ENCODE peak calls at places on chromosomes 6 and 20, in six cellular contexts. U is HCT116, W is SK-N-SH, I is H1, E is GM12878, V is HepG2. D is an unnamed sample.
A peak's percentile ranks its signal among the peaks of the same experiment; 100 is the strongest.

GRCh38 chr20:62301111-62301668 is 1.6 kb upstream of the ADRM1 start:
- DNase-seq in U (no peak), W (no peak), I (no peak), E (no peak), V (no peak), D (no peak)

GRCh38 chr20:56515657-56516381 is 8.7 kb upstream of the FAM209A start:
- DNase-seq in U (no peak), W (peak; percentile 17), I (no peak), E (no peak), V (no peak), D (peak; percentile 20)

GRCh38 chr6:35077006-35077712 is 64.0 kb downstream of the TCP11 start:
- DNase-seq in U (no peak), W (no peak), I (no peak), E (no peak), V (no peak), D (no peak)

GRCh38 chr6:42028234-42029061 is 21.9 kb upstream of the TAF8 start:
- DNase-seq in U (no peak), W (no peak), I (no peak), E (no peak), V (no peak), D (peak; percentile 62)

GRCh38 chr20:33686008-33686983 is at the start of gene E2F1:
- DNase-seq in U (peak; percentile 77), W (peak; percentile 99), I (no peak), E (peak; percentile 61), V (peak; percentile 94), D (peak; percentile 95)

GRCh38 chr6:15621203-15622044 is 41.4 kb downstream of the DTNBP1 start:
- DNase-seq in U (no peak), W (peak; percentile 52), I (no peak), E (peak; percentile 62), V (no peak), D (peak; percentile 20)

GRCh38 chr6:43093361-43094289 is 17.5 kb downstream of the PTK7 start:
- DNase-seq in U (no peak), W (no peak), I (no peak), E (no peak), V (peak; percentile 93), D (peak; percentile 57)

GRCh38 chr20:32506721-32507120 is 78.4 kb downstream of the NOL4L start:
- DNase-seq in U (no peak), W (no peak), I (no peak), E (no peak), V (no peak), D (no peak)

GRCh38 chr20:37075932-37076685 is 19.7 kb downstream of the RBL1 start:
- DNase-seq in U (no peak), W (no peak), I (no peak), E (no peak), V (no peak), D (no peak)

GRCh38 chr6:56947931-56948330 is 7.0 kb upstream of the BEND6 start:
- DNase-seq in U (no peak), W (no peak), I (no peak), E (no peak), V (no peak), D (no peak)

GRCh38 chr6:160055378-160055777 is 66.2 kb upstream of the SLC22A1 start:
- DNase-seq in U (no peak), W (no peak), I (no peak), E (no peak), V (no peak), D (no peak)
- TF ChIP-seq POLR2AphosphoS5 in U (no peak), W (no peak), I (no peak), E (no peak), V (no peak), D (no peak)

GRCh38 chr6:167893416-167893815 is 66.7 kb downstream of the AFDN start:
- DNase-seq in U (peak; percentile 10), W (no peak), I (peak; percentile 23), E (no peak), V (peak; percentile 6), D (no peak)

GRCh38 chr6:167888098-167888497 is 61.4 kb downstream of the AFDN start:
- DNase-seq in U (no peak), W (no peak), I (no peak), E (no peak), V (no peak), D (no peak)

GRCh38 chr6:167896648-167897047 is 69.9 kb downstream of the AFDN start:
- DNase-seq in U (no peak), W (no peak), I (no peak), E (no peak), V (no peak), D (no peak)

GRCh38 chr6:167894965-167895364 is 68.3 kb downstream of the AFDN start:
- DNase-seq in U (no peak), W (no peak), I (no peak), E (no peak), V (no peak), D (no peak)

GRCh38 chr6:167892835-167893234 is 66.1 kb downstream of the AFDN start:
- DNase-seq in U (no peak), W (no peak), I (peak; percentile 50), E (no peak), V (no peak), D (no peak)
- TF ChIP-seq MAX in U (no peak), W (no peak), I (peak; percentile 95), E (no peak), V (no peak), D (no peak)

GRCh38 chr6:157222201-157222981 is 100.9 kb downstream of the TMEM242 start:
- DNase-seq in U (no peak), W (no peak), I (no peak), E (no peak), V (no peak), D (no peak)
- H3K4me1 ChIP-seq in U (peaks cover 15% of the 10 kb centered on the region), W (no peaks in the 10 kb centered on the region), I (no peaks in the 10 kb centered on the region), E (peaks cover 10% of the 10 kb centered on the region), V (peaks cover 23% of the 10 kb centered on the region), D (peaks cover 14% of the 10 kb centered on the region)

GRCh38 chr6:10873374-10873773 is 8.5 kb downstream of the GCM2 start:
- DNase-seq in U (no peak), W (no peak), I (no peak), E (no peak), V (no peak), D (no peak)
- TF ChIP-seq POLR2AphosphoS5 in U (no peak), W (no peak), I (no peak), E (no peak), V (no peak), D (no peak)

GRCh38 chr20:5486377-5487054 is 169.8 kb upstream of the PROKR2 start:
- DNase-seq in U (no peak), W (no peak), I (no peak), E (no peak), V (no peak), D (no peak)

GRCh38 chr20:5491463-5491862 is 174.7 kb upstream of the PROKR2 start:
- DNase-seq in U (no peak), W (no peak), I (no peak), E (no peak), V (no peak), D (no peak)

GRCh38 chr20:5488823-5489222 is 172.1 kb upstream of the PROKR2 start:
- DNase-seq in U (no peak), W (no peak), I (no peak), E (no peak), V (no peak), D (no peak)

GRCh38 chr20:5492941-5493340 is 176.2 kb upstream of the PROKR2 start:
- DNase-seq in U (no peak), W (no peak), I (no peak), E (no peak), V (no peak), D (no peak)

DNA sequence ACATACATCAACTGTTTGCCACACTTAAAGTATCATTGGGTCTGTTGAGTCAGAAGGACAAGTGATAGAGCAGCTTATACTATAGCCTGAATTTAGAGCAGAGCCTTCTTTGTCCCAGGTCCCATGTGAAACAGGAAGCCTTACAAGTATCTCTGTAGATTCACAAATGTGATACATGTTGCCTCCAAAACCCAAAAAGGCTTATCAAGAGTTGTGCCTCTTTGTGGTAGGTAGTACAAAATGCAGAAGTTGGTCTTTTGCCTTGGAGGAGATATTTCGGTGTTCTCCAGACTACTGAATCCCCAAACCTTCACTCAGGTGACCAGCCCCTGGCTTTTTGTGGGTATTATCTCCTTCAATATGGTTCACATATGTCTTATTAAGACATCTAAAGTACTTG is 172.8 kb upstream of the PROKR2 start:
- DNase-seq in U (no peak), W (no peak), I (no peak), E (no peak), V (no peak), D (no peak)
- TF ChIP-seq MAX in U (no peak), W (no peak), I (no peak), E (no peak), V (no peak), D (no peak)

GRCh38 chr20:35610833-35611427 is 4.7 kb upstream of the SPAG4 start:
- DNase-seq in U (no peak), W (no peak), I (no peak), E (no peak), V (no peak), D (no peak)
- H3K4me1 ChIP-seq in U (peaks cover 30% of the 10 kb centered on the region), W (no peaks in the 10 kb centered on the region), I (no peaks in the 10 kb centered on the region), E (peaks cover 38% of the 10 kb centered on the region), V (peaks cover 27% of the 10 kb centered on the region), D (peaks cover 5% of the 10 kb centered on the region)

D was measured in endothelial cell of umbilical vein.